ENCODE peak calls at places on chromosomes 7 and 10, in nine cellular contexts. One of them, this sample, is unnamed.

GRCh38 chr7:28296571-28297483 is 115.5 kb upstream of the CREB5 start:
- DNase-seq in fibroblast of villous mesenchyme: peak; percentile 44
- DNase-seq in astrocyte of the spinal cord: peak; percentile 47
- DNase-seq in HL-60: no peak
- DNase-seq in Calu3: peak; percentile 86
- DNase-seq in WTC11: peak; percentile 71
- DNase-seq in AG04450: no peak
- DNase-seq in heart right ventricle: peak; percentile 22
- DNase-seq in hepatocyte: peak; percentile 57
- DNase-seq in this sample: peak; percentile 64

GRCh38 chr10:4234661-4235060 is 449.7 kb upstream of the KLF6 start:
- DNase-seq in fibroblast of villous mesenchyme: peak; percentile 87
- DNase-seq in astrocyte of the spinal cord: no peak
- DNase-seq in HL-60: peak; percentile 77
- DNase-seq in Calu3: no peak
- DNase-seq in WTC11: no peak
- DNase-seq in AG04450: no peak
- DNase-seq in heart right ventricle: no peak
- DNase-seq in hepatocyte: no peak
- DNase-seq in this sample: no peak

GRCh38 chr7:9231683-9232082 is 798.3 kb downstream of the NXPH1 start:
- DNase-seq in fibroblast of villous mesenchyme: no peak
- DNase-seq in astrocyte of the spinal cord: no peak
- DNase-seq in HL-60: no peak
- DNase-seq in Calu3: no peak
- DNase-seq in WTC11: peak; percentile 9
- DNase-seq in AG04450: no peak
- DNase-seq in heart right ventricle: no peak
- DNase-seq in hepatocyte: peak; percentile 8
- DNase-seq in this sample: no peak

GRCh38 chr7:113659419-113659818 is 259.4 kb downstream of the PPP1R3A start:
- DNase-seq in fibroblast of villous mesenchyme: no peak
- DNase-seq in astrocyte of the spinal cord: no peak
- DNase-seq in HL-60: no peak
- DNase-seq in Calu3: no peak
- DNase-seq in WTC11: no peak
- DNase-seq in AG04450: no peak
- DNase-seq in heart right ventricle: no peak
- DNase-seq in hepatocyte: no peak
- DNase-seq in this sample: no peak

GRCh38 chr10:132299381-132300336 is 8.1 kb downstream of the STK32C start:
- DNase-seq in fibroblast of villous mesenchyme: no peak
- DNase-seq in astrocyte of the spinal cord: no peak
- DNase-seq in HL-60: no peak
- DNase-seq in Calu3: no peak
- DNase-seq in WTC11: no peak
- DNase-seq in AG04450: no peak
- DNase-seq in heart right ventricle: no peak
- DNase-seq in hepatocyte: no peak
- DNase-seq in this sample: no peak

GRCh38 chr10:117254338-117254737 is 13.4 kb downstream of the SLC18A2 start:
- DNase-seq in fibroblast of villous mesenchyme: no peak
- DNase-seq in astrocyte of the spinal cord: no peak
- DNase-seq in HL-60: no peak
- DNase-seq in Calu3: no peak
- DNase-seq in WTC11: no peak
- DNase-seq in AG04450: no peak
- DNase-seq in heart right ventricle: no peak
- DNase-seq in hepatocyte: no peak
- DNase-seq in this sample: no peak

GRCh38 chr10:78331391-78331922 is 297.8 kb downstream of the RPS24 start:
- DNase-seq in fibroblast of villous mesenchyme: peak; percentile 19
- DNase-seq in astrocyte of the spinal cord: peak; percentile 63
- DNase-seq in HL-60: no peak
- DNase-seq in Calu3: no peak
- DNase-seq in WTC11: no peak
- DNase-seq in AG04450: no peak
- DNase-seq in heart right ventricle: peak; percentile 18
- DNase-seq in hepatocyte: no peak
- DNase-seq in this sample: no peak

GRCh38 chr10:76036410-76036940 is 605.1 kb downstream of the LRMDA start:
- DNase-seq in fibroblast of villous mesenchyme: peak; percentile 71
- DNase-seq in astrocyte of the spinal cord: peak; percentile 71
- DNase-seq in HL-60: peak; percentile 17
- DNase-seq in Calu3: peak; percentile 87
- DNase-seq in WTC11: peak; percentile 83
- DNase-seq in AG04450: peak; percentile 32
- DNase-seq in heart right ventricle: peak; percentile 73
- DNase-seq in hepatocyte: peak; percentile 82
- DNase-seq in this sample: peak; percentile 81

GRCh38 chr10:30591249-30591670 is 38.3 kb downstream of the LYZL2 start:
- DNase-seq in fibroblast of villous mesenchyme: peak; percentile 64
- DNase-seq in astrocyte of the spinal cord: peak; percentile 54
- DNase-seq in HL-60: no peak
- DNase-seq in Calu3: peak; percentile 51
- DNase-seq in WTC11: peak; percentile 37
- DNase-seq in AG04450: peak; percentile 10
- DNase-seq in heart right ventricle: no peak
- DNase-seq in hepatocyte: peak; percentile 72
- DNase-seq in this sample: peak; percentile 54

GRCh38 chr7:98571986-98572385 is 45.1 kb upstream of the NPTX2 start:
- DNase-seq in fibroblast of villous mesenchyme: no peak
- DNase-seq in astrocyte of the spinal cord: no peak
- DNase-seq in HL-60: no peak
- DNase-seq in Calu3: no peak
- DNase-seq in WTC11: no peak
- DNase-seq in AG04450: no peak
- DNase-seq in heart right ventricle: no peak
- DNase-seq in hepatocyte: no peak
- DNase-seq in this sample: no peak

DNA sequence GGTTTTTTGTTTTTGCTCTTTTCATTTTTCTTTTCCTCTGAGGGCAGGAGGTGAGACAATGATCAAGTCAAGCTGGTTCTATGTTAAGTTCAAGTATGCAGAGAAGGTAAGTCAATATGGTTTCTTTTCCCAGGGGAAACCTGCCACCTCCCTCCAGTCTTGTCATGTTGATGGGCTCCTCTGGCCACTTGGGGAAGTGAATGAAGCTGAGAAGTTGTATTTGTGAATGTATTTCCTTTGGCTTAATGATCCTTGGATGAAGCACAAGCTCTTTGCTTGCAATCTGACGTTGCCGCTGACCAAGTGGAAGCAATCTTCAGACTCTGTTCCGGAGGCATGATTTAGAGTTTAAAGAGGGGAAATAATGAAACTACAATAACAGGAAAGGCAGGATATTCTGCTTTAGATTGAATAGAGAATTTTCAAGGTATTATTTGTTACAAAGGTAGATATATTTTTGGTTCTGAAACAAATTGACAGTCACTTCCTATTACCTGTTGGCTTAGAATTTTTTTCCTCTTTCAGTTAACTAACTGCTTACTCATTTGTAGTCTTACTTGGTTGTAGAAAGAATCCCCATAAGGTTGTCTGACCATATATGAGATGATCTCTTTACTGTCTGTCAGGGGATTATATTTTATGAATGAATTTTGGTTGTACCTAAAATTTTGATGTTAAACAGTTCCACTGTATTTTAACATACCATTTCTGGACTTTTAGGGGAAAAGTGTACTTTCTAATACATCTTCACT is 369.6 kb downstream of the AUTS2 start:
- DNase-seq in fibroblast of villous mesenchyme: no peak
- DNase-seq in astrocyte of the spinal cord: no peak
- DNase-seq in HL-60: no peak
- DNase-seq in Calu3: no peak
- DNase-seq in WTC11: no peak
- DNase-seq in AG04450: no peak
- DNase-seq in heart right ventricle: no peak
- DNase-seq in hepatocyte: no peak
- DNase-seq in this sample: peak; percentile 6
- TF ChIP-seq CTCF in fibroblast of villous mesenchyme: no peak
- TF ChIP-seq CTCF in astrocyte of the spinal cord: no peak
- TF ChIP-seq CTCF in HL-60: no peak
- TF ChIP-seq CTCF in Calu3: no peak
- TF ChIP-seq CTCF in WTC11: no peak
- TF ChIP-seq CTCF in AG04450: no peak
- TF ChIP-seq CTCF in heart right ventricle: no peak
- TF ChIP-seq CTCF in hepatocyte: no peak
- TF ChIP-seq CTCF in this sample: no peak

DNA sequence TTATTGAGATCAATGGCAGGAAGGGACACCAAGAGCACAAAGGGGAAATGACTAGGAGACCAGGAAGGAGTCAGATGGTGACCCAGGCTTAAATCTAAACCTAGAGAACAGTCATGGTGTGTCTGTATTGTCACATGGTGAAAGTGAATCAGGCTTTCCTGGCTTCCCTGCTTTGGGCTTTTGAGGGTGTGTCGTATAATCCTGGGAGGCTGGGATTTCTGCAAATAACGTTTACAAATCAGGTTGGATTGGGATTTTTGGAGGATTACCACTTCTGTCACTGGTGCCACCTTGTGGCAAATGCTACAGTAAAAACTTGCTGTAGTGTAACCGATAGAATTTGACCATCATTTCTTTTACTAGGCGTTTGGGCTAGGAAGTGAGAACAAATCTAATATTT is 502.6 kb downstream of the NRG3 start:
- DNase-seq in fibroblast of villous mesenchyme: peak; percentile 28
- DNase-seq in astrocyte of the spinal cord: no peak
- DNase-seq in HL-60: no peak
- DNase-seq in Calu3: peak; percentile 21
- DNase-seq in WTC11: peak; percentile 33
- DNase-seq in AG04450: no peak
- DNase-seq in heart right ventricle: no peak
- DNase-seq in hepatocyte: peak; percentile 20
- DNase-seq in this sample: no peak
- TF ChIP-seq CTCF in fibroblast of villous mesenchyme: peak; percentile 33
- TF ChIP-seq CTCF in astrocyte of the spinal cord: peak; percentile 6
- TF ChIP-seq CTCF in HL-60: no peak
- TF ChIP-seq CTCF in Calu3: no peak
- TF ChIP-seq CTCF in WTC11: no peak
- TF ChIP-seq CTCF in AG04450: no peak
- TF ChIP-seq CTCF in heart right ventricle: no peak
- TF ChIP-seq CTCF in hepatocyte: peak; percentile 42
- TF ChIP-seq CTCF in this sample: peak; percentile 24

DNA sequence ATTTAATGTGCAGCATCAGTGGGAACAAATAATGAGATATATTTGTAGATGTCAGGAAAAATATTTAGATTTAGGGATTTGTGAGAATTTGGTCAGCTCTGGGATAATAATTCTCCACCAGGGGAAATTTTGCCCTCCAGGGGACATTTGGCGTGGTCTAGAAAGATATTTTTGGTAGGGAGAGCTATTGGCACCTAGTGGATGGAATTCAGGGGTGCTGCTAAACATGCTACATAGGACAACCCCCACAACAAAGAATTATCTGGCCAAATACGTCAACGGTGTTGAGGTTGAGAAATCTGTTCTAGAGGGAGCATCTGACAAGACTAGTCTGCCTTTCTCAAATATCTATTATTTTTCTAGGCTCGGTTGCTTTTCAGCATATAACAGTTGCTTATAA is 2.1 kb downstream of the ADK start:
- DNase-seq in fibroblast of villous mesenchyme: peak; percentile 85
- DNase-seq in astrocyte of the spinal cord: peak; percentile 25
- DNase-seq in HL-60: no peak
- DNase-seq in Calu3: peak; percentile 24
- DNase-seq in WTC11: no peak
- DNase-seq in AG04450: no peak
- DNase-seq in heart right ventricle: no peak
- DNase-seq in hepatocyte: no peak
- DNase-seq in this sample: no peak
- TF ChIP-seq CTCF in fibroblast of villous mesenchyme: peak; percentile 59
- TF ChIP-seq CTCF in astrocyte of the spinal cord: peak; percentile 45
- TF ChIP-seq CTCF in HL-60: no peak
- TF ChIP-seq CTCF in Calu3: peak; percentile 51
- TF ChIP-seq CTCF in WTC11: no peak
- TF ChIP-seq CTCF in AG04450: peak; percentile 73
- TF ChIP-seq CTCF in heart right ventricle: peak; percentile 28
- TF ChIP-seq CTCF in hepatocyte: peak; percentile 19
- TF ChIP-seq CTCF in this sample: no peak

GRCh38 chr7:46682841-46683624 is 762.0 kb upstream of the IGFBP3 start:
- DNase-seq in fibroblast of villous mesenchyme: peak; percentile 11
- DNase-seq in astrocyte of the spinal cord: peak; percentile 67
- DNase-seq in HL-60: no peak
- DNase-seq in Calu3: no peak
- DNase-seq in WTC11: no peak
- DNase-seq in AG04450: no peak
- DNase-seq in heart right ventricle: no peak
- DNase-seq in hepatocyte: no peak
- DNase-seq in this sample: no peak

GRCh38 chr7:46687203-46687602 is 766.1 kb upstream of the IGFBP3 start:
- DNase-seq in fibroblast of villous mesenchyme: peak; percentile 54
- DNase-seq in astrocyte of the spinal cord: no peak
- DNase-seq in HL-60: no peak
- DNase-seq in Calu3: no peak
- DNase-seq in WTC11: no peak
- DNase-seq in AG04450: no peak
- DNase-seq in heart right ventricle: no peak
- DNase-seq in hepatocyte: no peak
- DNase-seq in this sample: no peak

GRCh38 chr7:46681865-46682503 is 760.9 kb upstream of the IGFBP3 start:
- DNase-seq in fibroblast of villous mesenchyme: no peak
- DNase-seq in astrocyte of the spinal cord: no peak
- DNase-seq in HL-60: no peak
- DNase-seq in Calu3: peak; percentile 17
- DNase-seq in WTC11: no peak
- DNase-seq in AG04450: no peak
- DNase-seq in heart right ventricle: peak; percentile 24
- DNase-seq in hepatocyte: no peak
- DNase-seq in this sample: no peak

GRCh38 chr7:46680147-46680546 is 759.1 kb upstream of the IGFBP3 start:
- DNase-seq in fibroblast of villous mesenchyme: peak; percentile 17
- DNase-seq in astrocyte of the spinal cord: no peak
- DNase-seq in HL-60: no peak
- DNase-seq in Calu3: peak; percentile 72
- DNase-seq in WTC11: no peak
- DNase-seq in AG04450: no peak
- DNase-seq in heart right ventricle: no peak
- DNase-seq in hepatocyte: no peak
- DNase-seq in this sample: no peak

DNA sequence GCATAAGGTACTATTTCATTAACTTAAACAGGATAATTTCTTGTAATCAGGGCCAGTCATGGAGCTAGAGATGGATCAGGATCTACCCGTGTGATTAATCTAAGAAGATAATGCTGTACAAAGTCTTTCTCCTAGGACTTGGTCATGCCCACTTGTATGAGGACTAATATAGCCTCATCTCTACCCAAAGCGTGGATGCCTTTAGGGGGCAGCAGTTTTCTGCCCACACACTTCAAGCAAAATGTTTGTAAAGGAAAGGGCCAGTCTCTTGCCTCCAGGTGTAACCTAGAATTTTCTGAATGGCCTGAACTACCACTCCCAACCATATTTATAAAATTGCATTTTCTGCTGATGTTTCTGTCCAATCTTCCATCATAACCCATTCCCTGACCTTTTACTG is 764.0 kb upstream of the IGFBP3 start:
- DNase-seq in fibroblast of villous mesenchyme: no peak
- DNase-seq in astrocyte of the spinal cord: no peak
- DNase-seq in HL-60: no peak
- DNase-seq in Calu3: peak; percentile 14
- DNase-seq in WTC11: no peak
- DNase-seq in AG04450: no peak
- DNase-seq in heart right ventricle: no peak
- DNase-seq in hepatocyte: no peak
- DNase-seq in this sample: no peak
- TF ChIP-seq CTCF in fibroblast of villous mesenchyme: no peak
- TF ChIP-seq CTCF in astrocyte of the spinal cord: no peak
- TF ChIP-seq CTCF in HL-60: no peak
- TF ChIP-seq CTCF in Calu3: peak; percentile 25
- TF ChIP-seq CTCF in WTC11: no peak
- TF ChIP-seq CTCF in AG04450: no peak
- TF ChIP-seq CTCF in heart right ventricle: no peak
- TF ChIP-seq CTCF in hepatocyte: no peak
- TF ChIP-seq CTCF in this sample: no peak

GRCh38 chr10:34018811-34019210 is 684.3 kb upstream of the NRP1 start:
- DNase-seq in fibroblast of villous mesenchyme: no peak
- DNase-seq in astrocyte of the spinal cord: no peak
- DNase-seq in HL-60: no peak
- DNase-seq in Calu3: no peak
- DNase-seq in WTC11: no peak
- DNase-seq in AG04450: no peak
- DNase-seq in heart right ventricle: no peak
- DNase-seq in hepatocyte: no peak
- DNase-seq in this sample: no peak
- TF ChIP-seq CTCF in fibroblast of villous mesenchyme: no peak
- TF ChIP-seq CTCF in astrocyte of the spinal cord: no peak
- TF ChIP-seq CTCF in HL-60: no peak
- TF ChIP-seq CTCF in Calu3: no peak
- TF ChIP-seq CTCF in WTC11: no peak
- TF ChIP-seq CTCF in AG04450: no peak
- TF ChIP-seq CTCF in heart right ventricle: no peak
- TF ChIP-seq CTCF in hepatocyte: no peak
- TF ChIP-seq CTCF in this sample: no peak

This sample was measured in nephron progenitor cell.